ENCODE peak calls at places on chromosomes 16 and 17, in five cellular contexts. U, N, X, D and O are unnamed samples.

GRCh38 chr16:56450275-56450889 is 750 bp downstream of the NUDT21 start:
- DNase-seq in U (no peak), N (no peak), D (no peak), X (no peak), O (no peak)

GRCh38 chr16:88404769-88405168 is 22.0 kb downstream of the ZNF469 start:
- DNase-seq in U (no peak), X (no peak), N (no peak), D (no peak), O (no peak)

GRCh38 chr17:2262146-2262587 is 41.4 kb downstream of the SMG6 start:
- DNase-seq in N (no peak), X (no peak), U (no peak), D (no peak), O (no peak)

GRCh38 chr17:79612468-79613194 is 1.8 kb upstream of the RBFOX3 start:
- DNase-seq in U (peak; percentile 44), X (peak; percentile 79), D (peak; percentile 62), N (peak; percentile 32), O (peak; percentile 78)

GRCh38 chr17:75488693-75489510 is 26.4 kb downstream of the CASKIN2 start:
- DNase-seq in U (no peak), N (no peak), X (no peak), D (no peak), O (no peak)

GRCh38 chr17:35314415-35315216 is 58.8 kb downstream of the SLFN11 start:
- DNase-seq in X (no peak), D (no peak), U (no peak), N (no peak), O (no peak)

GRCh38 chr17:7767425-7768021 is 50.0 kb downstream of the DNAH2 start:
- DNase-seq in D (no peak), X (no peak), U (no peak), N (no peak), O (no peak)

GRCh38 chr17:65154770-65155589 is 17.8 kb downstream of the RGS9 start:
- DNase-seq in U (no peak), N (no peak), D (peak; percentile 45), X (no peak), O (no peak)

GRCh38 chr16:9046667-9047055 is 44.8 kb upstream of the HAPSTR1 start:
- DNase-seq in X (no peak), N (no peak), D (no peak), U (no peak), O (no peak)

GRCh38 chr16:1965610-1966009 is 984 bp upstream of the RPS2 start:
- DNase-seq in X (peak; percentile 34), U (no peak), D (no peak), N (no peak), O (peak; percentile 23)

GRCh38 chr16:50676684-50677225 is 4.4 kb downstream of the SNX20 start:
- DNase-seq in D (no peak), U (no peak), X (no peak), N (no peak), O (no peak)

GRCh38 chr17:18963126-18964017 is 11.4 kb downstream of the SLC5A10 start:
- DNase-seq in U (no peak), N (no peak), X (no peak), D (no peak), O (peak; percentile 42)

GRCh38 chr17:28344435-28344901 is 8.9 kb downstream of the TNFAIP1 start:
- DNase-seq in X (no peak), D (no peak), U (no peak), N (no peak), O (no peak)

GRCh38 chr17:61353615-61354014 is 46.0 kb upstream of the TBX2 start:
- DNase-seq in D (no peak), X (no peak), U (no peak), N (no peak), O (no peak)

GRCh38 chr16:15795615-15796014 is 61.2 kb downstream of the MYH11 start:
- DNase-seq in X (no peak), U (no peak), D (no peak), N (no peak), O (no peak)

GRCh38 chr16:64051826-64052225 is 1070.0 kb downstream of the CDH11 start:
- DNase-seq in N (no peak), D (no peak), U (no peak), X (no peak), O (no peak)

GRCh38 chr17:60102632-60103047 is 23.9 kb upstream of the HEATR6 start:
- DNase-seq in X (peak; percentile 51), D (no peak), U (no peak), N (no peak), O (peak; percentile 52)

GRCh38 chr17:8922451-8922850 is 43.1 kb downstream of the PIK3R5 start:
- DNase-seq in X (no peak), D (peak; percentile 85), N (no peak), U (no peak), O (no peak)

GRCh38 chr16:633336-634050 is 2.6 kb downstream of the METTL26 start:
- DNase-seq in U (no peak), N (no peak), D (no peak), X (no peak), O (no peak)

GRCh38 chr16:12551946-12552345 is 251.7 kb downstream of the CPPED1 start:
- DNase-seq in D (no peak), X (no peak), N (no peak), U (no peak), O (no peak)

GRCh38 chr17:60744355-60744958 is 66.8 kb downstream of the BCAS3 start:
- DNase-seq in X (no peak), N (no peak), D (no peak), U (no peak), O (no peak)

GRCh38 chr17:307295-307691 is 45.3 kb downstream of the RPH3AL start:
- DNase-seq in D (no peak), X (no peak), U (no peak), N (no peak), O (no peak)

GRCh38 chr16:57284206-57284951 is at the start of gene PLLP:
- DNase-seq in D (peak; percentile 68), U (no peak), X (peak; percentile 50), N (peak; percentile 45), O (peak; percentile 56)

GRCh38 chr16:4544483-4544882 is 5.9 kb upstream of the CDIP1 start:
- DNase-seq in D (no peak), U (no peak), N (no peak), X (no peak), O (no peak)

GRCh38 chr16:57689772-57690558 is 4.6 kb upstream of the DRC7 start:
- DNase-seq in X (peak; percentile 24), U (no peak), N (no peak), D (no peak), O (peak; percentile 52)

GRCh38 chr17:35568561-35568960 is 7.9 kb upstream of the SLFN14 start:
- DNase-seq in X (peak; percentile 70), U (no peak), N (no peak), D (no peak), O (peak; percentile 60)

GRCh38 chr17:47729486-47729885 is 3.5 kb upstream of the TBX21 start:
- DNase-seq in X (no peak), D (no peak), N (no peak), U (no peak), O (peak; percentile 12)